ENCODE peak calls at places on chromosomes 5 and 9, in six cellular contexts. D is heart right ventricle, A is foreskin fibroblast, T is endothelial cell, K is Caco-2, Q is prostate gland. S is an unnamed sample.

GRCh38 chr5:115831163-115831768 is 10.1 kb downstream of the ATG12 start:
- DNase-seq in D (no peak), K (peak), T (peak), A (no peak), Q (no peak), S (no peak)

GRCh38 chr9:114553202-114553601 is 34.4 kb upstream of the ATP6V1G1 start:
- DNase-seq in K (no peak), D (no peak), T (no peak), A (no peak), Q (no peak), S (no peak)

GRCh38 chr5:135465391-135466122 is 13.4 kb upstream of the TIFAB start:
- DNase-seq in K (no peak), A (no peak), D (no peak), T (no peak), Q (no peak), S (no peak)

GRCh38 chr5:56080375-56081052 is 85.8 kb upstream of the IL6ST start:
- DNase-seq in D (no peak), A (no peak), T (no peak), Q (no peak), K (no peak), S (no peak)

GRCh38 chr9:129270903-129271431 is 92.9 kb upstream of the IER5L start:
- DNase-seq in Q (no peak), A (peak), T (no peak), D (no peak), K (no peak), S (no peak)

GRCh38 chr9:79325501-79325900 is 246.3 kb upstream of the TLE4 start:
- DNase-seq in D (no peak), A (no peak), K (no peak), T (no peak), Q (no peak), S (no peak)

GRCh38 chr9:21902112-21902511 is 92.1 kb downstream of the CDKN2A start:
- DNase-seq in K (no peak), D (no peak), T (no peak), Q (no peak), A (no peak), S (no peak)

GRCh38 chr9:79060726-79061125 is 511.0 kb upstream of the TLE4 start:
- DNase-seq in K (no peak), A (peak), D (no peak), Q (no peak), T (no peak), S (no peak)

GRCh38 chr5:176772271-176773210 is 37.8 kb upstream of the UNC5A start:
- DNase-seq in D (no peak), Q (no peak), K (no peak), A (no peak), T (no peak), S (no peak)

GRCh38 chr9:110977259-110977709 is 61.0 kb downstream of the LPAR1 start:
- DNase-seq in D (no peak), A (peak), T (no peak), Q (no peak), K (no peak), S (no peak)

GRCh38 chr5:102865510-102866314 is 110.6 kb downstream of the PAM start:
- DNase-seq in K (peak), D (peak), Q (peak), T (peak), A (peak), S (peak)

GRCh38 chr5:101306391-101307137 is 403.5 kb upstream of the ST8SIA4 start:
- DNase-seq in A (no peak), T (no peak), Q (no peak), K (no peak), D (no peak), S (no peak)

GRCh38 chr5:16178745-16179372 is 732 bp downstream of the MARCHF11 start:
- DNase-seq in K (peak), D (peak), A (peak), Q (peak), T (peak), S (peak)

GRCh38 chr9:89911721-89912604 is 307.2 kb downstream of the GADD45G start:
- DNase-seq in K (no peak), T (no peak), Q (no peak), D (no peak), A (no peak), S (no peak)

GRCh38 chr5:103347729-103348128 is 89.2 kb downstream of the MACIR start:
- DNase-seq in Q (no peak), T (no peak), K (peak), A (no peak), D (no peak), S (no peak)

GRCh38 chr9:128470560-128470959 is 14.8 kb downstream of the ODF2 start:
- DNase-seq in D (no peak), T (no peak), K (no peak), Q (no peak), A (peak), S (no peak)

GRCh38 chr5:95555553-95555952 is 652 bp downstream of the ARSK start:
- DNase-seq in Q (no peak), T (no peak), A (no peak), D (no peak), K (no peak), S (no peak)

GRCh38 chr9:35783418-35783817 is 8.0 kb upstream of the NPR2 start:
- DNase-seq in A (no peak), D (no peak), T (no peak), K (no peak), Q (no peak), S (no peak)

GRCh38 chr5:82425591-82425990 is 147.4 kb upstream of the RPS23 start:
- DNase-seq in K (no peak), Q (no peak), D (no peak), T (no peak), A (no peak), S (no peak)

GRCh38 chr9:109281518-109281917 is 39.3 kb downstream of the EPB41L4B start:
- DNase-seq in Q (no peak), D (no peak), A (no peak), K (no peak), T (no peak), S (no peak)

GRCh38 chr9:27168951-27169350 is 59.9 kb downstream of the TEK start:
- DNase-seq in Q (no peak), D (no peak), T (no peak), K (no peak), A (no peak), S (no peak)

GRCh38 chr9:27162045-27162444 is 53.0 kb downstream of the TEK start:
- DNase-seq in A (no peak), T (no peak), K (no peak), D (no peak), Q (no peak), S (no peak)

GRCh38 chr9:27165067-27165466 is 56.0 kb downstream of the TEK start:
- DNase-seq in D (no peak), K (no peak), Q (no peak), T (no peak), A (no peak), S (no peak)

GRCh38 chr9:27168496-27168895 is 59.5 kb downstream of the TEK start:
- DNase-seq in T (no peak), Q (no peak), K (no peak), D (no peak), A (no peak), S (no peak)

GRCh38 chr9:27165670-27166069 is 56.6 kb downstream of the TEK start:
- DNase-seq in D (no peak), T (no peak), A (no peak), K (peak), Q (no peak), S (no peak)
- TF ChIP-seq CTCF in D (no peak), T (no peak), A (no peak), K (no peak), Q (no peak), S (no peak)

DNA sequence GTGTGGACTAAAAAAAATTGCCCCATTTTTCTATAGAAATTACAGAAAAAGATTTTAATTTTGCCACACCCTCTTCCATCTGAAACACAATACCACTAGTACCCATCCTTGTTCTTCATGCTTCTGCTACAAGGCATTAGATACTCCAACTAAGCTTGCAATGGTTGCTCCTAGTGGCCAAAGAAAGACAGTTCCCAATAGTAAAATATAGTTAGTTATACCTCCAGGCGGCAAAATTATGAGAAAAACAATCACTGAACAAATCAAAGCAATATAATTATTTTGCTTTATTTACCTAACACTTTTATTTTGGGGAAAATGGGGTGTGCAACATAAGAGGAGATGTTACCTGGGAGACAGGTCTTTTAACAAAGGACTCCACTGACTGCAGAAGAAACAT is 101.2 kb downstream of the RAPGEF6 start:
- DNase-seq in A (no peak), Q (no peak), D (no peak), T (no peak), K (no peak), S (no peak)
- TF ChIP-seq CTCF in A (peak), Q (no peak), D (no peak), T (no peak), K (peak), S (no peak)

GRCh38 chr5:10219068-10219467 is 30.6 kb downstream of the ATPSCKMT start:
- DNase-seq in D (no peak), T (no peak), A (no peak), K (no peak), Q (no peak), S (no peak)

GRCh38 chr5:10222326-10222725 is 27.4 kb downstream of the ATPSCKMT start:
- DNase-seq in Q (no peak), D (no peak), T (no peak), K (no peak), A (no peak), S (no peak)

GRCh38 chr5:10218658-10219057 is 31.0 kb downstream of the ATPSCKMT start:
- DNase-seq in T (no peak), D (no peak), K (no peak), A (no peak), Q (no peak), S (no peak)

GRCh38 chr5:10216107-10216506 is 33.6 kb downstream of the ATPSCKMT start:
- DNase-seq in D (no peak), T (no peak), A (no peak), K (no peak), Q (no peak), S (no peak)

DNA sequence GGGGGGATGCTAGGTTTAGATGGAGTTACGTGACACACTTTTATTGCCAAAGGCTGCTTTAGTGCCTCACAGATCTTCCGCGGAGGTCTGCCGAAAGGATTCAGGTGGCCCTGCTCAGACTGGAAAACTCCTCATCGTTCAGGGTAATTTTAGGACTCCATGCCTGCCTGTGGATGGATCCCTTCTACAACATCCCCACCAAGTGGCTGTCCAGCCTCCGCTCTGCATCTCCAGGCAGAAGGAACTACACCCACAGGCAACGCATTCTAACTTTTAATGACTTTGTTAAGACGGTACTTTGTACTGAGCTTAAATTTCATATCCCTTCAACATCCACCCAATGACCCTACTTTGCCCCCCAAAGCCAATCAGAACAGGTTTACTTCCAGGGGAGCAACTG is 29.4 kb downstream of the ATPSCKMT start:
- DNase-seq in K (peak), Q (no peak), T (no peak), D (no peak), A (peak), S (no peak)
- TF ChIP-seq CTCF in K (peak), Q (peak), T (no peak), D (no peak), A (peak), S (no peak)

GRCh38 chr9:134026981-134027380 is 1.7 kb downstream of the BRD3OS start:
- DNase-seq in D (no peak), T (no peak), K (no peak), A (no peak), Q (no peak), S (no peak)

GRCh38 chr9:134024393-134024792 is 888 bp upstream of the BRD3OS start:
- DNase-seq in T (no peak), Q (no peak), D (no peak), A (no peak), K (no peak), S (no peak)

GRCh38 chr9:134024828-134025605 is at the start of gene BRD3OS:
- DNase-seq in T (peak), A (peak), K (peak), Q (peak), D (peak), S (peak)

GRCh38 chr9:134026561-134026960 is 1.3 kb downstream of the BRD3OS start:
- DNase-seq in T (no peak), Q (no peak), D (no peak), A (no peak), K (no peak), S (no peak)

GRCh38 chr9:134025606-134026541 is 593 bp downstream of the BRD3OS start:
- DNase-seq in Q (no peak), K (peak), A (peak), T (peak), D (peak), S (no peak)
- TF ChIP-seq CTCF in Q (peak), K (peak), A (peak), T (peak), D (no peak), S (no peak)

S was measured in omental fat pad.